ENCODE peak calls at places on chromosomes 1 and 21, in eight cellular contexts. U, C, O, H, V, G, D and I are unnamed samples.

GRCh38 chr1:24925963-24926362 is 4.1 kb downstream of the RUNX3 start:
- DNase-seq in U (no peak), C (no peak), O (no peak), H (no peak), V (no peak), G (no peak), D (no peak), I (no peak)

GRCh38 chr1:17441265-17441992 is 2.0 kb upstream of the RCC2 start:
- DNase-seq in U (no peak), C (no peak), O (peak), H (peak), V (no peak), G (no peak), D (peak), I (no peak)

GRCh38 chr1:6218380-6218779 is 12.5 kb downstream of the RNF207 start:
- DNase-seq in U (no peak), C (peak), O (no peak), H (no peak), V (no peak), G (no peak), D (no peak), I (no peak)

GRCh38 chr1:21449906-21450305 is 10.0 kb downstream of the NBPF3 start:
- DNase-seq in U (no peak), C (no peak), O (no peak), H (peak), V (no peak), G (no peak), D (no peak), I (no peak)

GRCh38 chr1:30054126-30054525 is 669.3 kb downstream of the MATN1 start:
- DNase-seq in U (no peak), C (no peak), O (no peak), H (no peak), V (no peak), G (peak), D (peak), I (no peak)

GRCh38 chr1:200258447-200259375 is 151.1 kb downstream of the ZNF281 start:
- DNase-seq in U (no peak), C (no peak), O (peak), H (no peak), V (no peak), G (no peak), D (no peak), I (no peak)

GRCh38 chr1:234965128-234965527 is 163.5 kb downstream of the TOMM20 start:
- DNase-seq in U (no peak), C (no peak), O (no peak), H (no peak), V (no peak), G (no peak), D (no peak), I (peak)

GRCh38 chr21:44527983-44528633 is 11.9 kb downstream of the KRTAP10-1 start:
- DNase-seq in U (peak), C (no peak), O (no peak), H (no peak), V (no peak), G (peak), D (no peak), I (no peak)

GRCh38 chr1:167221126-167221803 is 579 bp downstream of the POU2F1 start:
- DNase-seq in U (no peak), C (no peak), O (no peak), H (no peak), V (no peak), G (peak), D (peak), I (peak)

GRCh38 chr1:228814091-228814610 is 78.9 kb downstream of the RHOU start:
- DNase-seq in U (no peak), C (no peak), O (no peak), H (no peak), V (no peak), G (no peak), D (no peak), I (no peak)

GRCh38 chr1:83838573-83838972 is 160.4 kb downstream of the TTLL7 start:
- DNase-seq in U (no peak), C (no peak), O (no peak), H (no peak), V (no peak), G (no peak), D (peak), I (no peak)

GRCh38 chr1:83832194-83832593 is 166.7 kb downstream of the TTLL7 start:
- DNase-seq in U (no peak), C (no peak), O (no peak), H (no peak), V (no peak), G (no peak), D (no peak), I (no peak)

GRCh38 chr1:83839566-83840173 is 159.3 kb downstream of the TTLL7 start:
- DNase-seq in U (no peak), C (no peak), O (no peak), H (no peak), V (no peak), G (no peak), D (no peak), I (no peak)

GRCh38 chr1:83836543-83836942 is 162.4 kb downstream of the TTLL7 start:
- DNase-seq in U (no peak), C (no peak), O (no peak), H (no peak), V (no peak), G (no peak), D (no peak), I (no peak)

GRCh38 chr1:83834621-83835264 is 164.2 kb downstream of the TTLL7 start:
- DNase-seq in U (no peak), C (no peak), O (no peak), H (no peak), V (no peak), G (no peak), D (no peak), I (no peak)
- TF ChIP-seq CTCF in U (no peak), C (no peak), O (peak), H (no peak), V (no peak), G (no peak), D (peak), I (no peak)

GRCh38 chr21:35052786-35053185 is 3.7 kb upstream of the RUNX1 start:
- DNase-seq in U (no peak), C (no peak), O (no peak), H (no peak), V (no peak), G (no peak), D (no peak), I (no peak)

GRCh38 chr21:35048706-35049617 is at the start of gene RUNX1:
- DNase-seq in U (peak), C (no peak), O (peak), H (peak), V (no peak), G (peak), D (no peak), I (no peak)

GRCh38 chr21:35053356-35054096 is 4.4 kb upstream of the RUNX1 start:
- DNase-seq in U (no peak), C (no peak), O (no peak), H (peak), V (no peak), G (no peak), D (peak), I (no peak)

GRCh38 chr21:35050348-35051286 is 1.5 kb upstream of the RUNX1 start:
- DNase-seq in U (no peak), C (no peak), O (peak), H (peak), V (no peak), G (no peak), D (no peak), I (no peak)

GRCh38 chr21:35051287-35051818 is 2.3 kb upstream of the RUNX1 start:
- DNase-seq in U (peak), C (peak), O (peak), H (peak), V (no peak), G (peak), D (peak), I (peak)
- H3K27ac ChIP-seq in U (peak), C (peak), O (peak), H (peak), V (peak), G (peak), D (no peak), I (peak)

DNA sequence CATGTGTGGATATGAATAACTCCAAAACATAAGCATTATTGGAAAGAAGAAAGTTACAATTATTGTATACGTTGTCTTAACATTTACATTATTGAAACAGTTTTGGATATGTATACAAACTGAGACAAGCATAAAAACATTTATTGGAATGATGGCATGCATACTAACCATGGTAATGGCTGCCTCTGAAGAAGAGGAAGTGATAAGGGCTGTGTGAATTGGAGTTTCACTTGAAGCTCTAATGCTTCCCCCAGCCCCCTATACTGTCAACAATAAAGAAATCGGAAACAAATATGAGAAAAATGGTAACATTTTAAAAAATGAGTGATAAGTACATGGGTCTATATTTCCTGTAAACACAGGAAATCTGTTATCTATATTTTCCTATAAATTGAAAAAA is 367.7 kb upstream of the DPYD start:
- DNase-seq in U (no peak), C (no peak), O (no peak), H (no peak), V (no peak), G (no peak), D (no peak), I (no peak)
- H3K4me3 ChIP-seq in U (no peak), C (no peak), O (no peak), H (no peak), V (no peak), G (no peak), D (no peak), I (no peak)

DNA sequence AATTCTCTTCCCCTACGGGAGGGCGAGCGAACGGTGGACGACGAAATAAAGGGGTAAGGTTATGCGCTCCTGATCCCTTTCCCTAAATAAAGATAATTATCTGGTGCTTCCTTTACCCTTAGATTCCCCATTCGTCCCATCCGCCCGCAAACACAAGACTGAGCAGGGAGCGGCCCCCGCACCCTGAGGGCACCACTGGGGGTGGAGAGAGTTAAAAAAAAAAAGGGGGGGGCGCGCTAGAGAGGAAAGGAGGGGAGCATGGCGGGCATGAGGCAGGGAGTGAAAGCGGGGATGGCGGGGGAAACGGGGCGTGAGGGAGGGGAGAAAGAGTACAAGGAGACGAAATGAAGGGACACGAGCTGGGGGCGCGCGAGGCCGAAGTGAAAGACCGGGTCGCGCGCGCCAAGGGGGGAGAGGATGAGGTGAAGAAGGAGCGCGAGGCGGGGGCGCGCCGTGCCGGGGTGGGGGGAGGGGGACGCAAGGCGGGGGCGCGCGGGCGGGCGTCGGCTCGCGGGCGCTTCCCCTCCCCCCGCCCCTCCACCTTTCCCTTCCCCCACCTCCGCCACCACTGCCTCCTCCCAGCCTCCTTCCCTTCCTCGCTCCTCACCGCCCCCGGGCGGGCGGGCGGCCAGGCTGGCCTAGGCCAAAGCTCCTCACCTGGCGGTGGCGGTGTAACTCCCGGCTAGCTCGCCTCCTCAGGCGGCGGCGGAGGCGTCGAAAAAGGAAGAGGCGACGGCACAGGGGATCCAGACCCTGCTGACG is 515 bp downstream of the GATAD2B start:
- DNase-seq in U (peak), C (peak), O (peak), H (no peak), V (no peak), G (peak), D (peak), I (no peak)
- TF ChIP-seq CTCF in U (no peak), C (no peak), O (peak), H (no peak), V (peak), G (no peak), D (peak), I (no peak)

DNA sequence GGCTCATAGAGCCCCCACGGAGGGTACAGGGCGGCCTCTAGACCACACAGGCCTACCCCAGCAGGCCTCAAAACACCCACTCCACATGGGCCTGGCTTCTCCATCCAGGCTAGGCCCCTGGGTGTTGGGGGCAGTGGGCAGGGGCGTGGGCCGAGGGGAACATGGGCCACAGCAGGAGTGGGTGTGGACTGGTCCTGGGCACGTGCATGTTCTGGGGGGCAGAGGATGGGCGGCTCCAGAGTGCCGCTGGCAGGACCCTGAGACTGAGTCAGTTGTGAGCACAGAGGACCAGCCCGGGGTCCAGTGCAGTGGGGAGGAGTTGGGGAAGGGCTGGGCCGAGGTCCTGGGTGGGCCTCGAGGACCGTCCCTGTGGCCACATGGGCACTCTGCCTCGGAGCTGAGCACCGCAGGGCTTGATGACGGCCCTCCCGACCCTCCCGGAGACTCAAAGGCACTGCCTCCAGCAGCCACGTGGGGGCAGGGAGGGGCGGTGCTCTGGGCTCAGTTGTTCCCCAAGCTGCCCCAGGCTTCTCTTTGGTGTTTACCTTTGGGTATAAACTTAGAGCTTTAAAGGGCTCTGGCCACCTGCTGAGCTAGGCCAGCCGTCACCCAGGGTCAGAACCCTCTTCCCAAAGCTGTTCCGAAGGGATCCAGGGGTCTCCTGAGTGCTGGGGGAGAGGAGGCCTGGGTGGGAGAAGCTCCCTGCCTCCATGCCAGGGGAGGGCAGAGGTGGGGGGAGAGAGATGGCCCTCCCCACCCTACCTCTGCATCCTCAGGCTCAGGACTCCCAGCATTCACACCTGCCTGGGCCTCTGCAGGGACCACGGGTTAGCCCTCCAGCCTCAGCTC is 79.9 kb downstream of the MORN1 start:
- DNase-seq in U (no peak), C (no peak), O (peak), H (peak), V (no peak), G (peak), D (peak), I (no peak)
- H3K27ac ChIP-seq in U (peak), C (no peak), O (no peak), H (peak), V (peak), G (peak), D (no peak), I (peak)

DNA sequence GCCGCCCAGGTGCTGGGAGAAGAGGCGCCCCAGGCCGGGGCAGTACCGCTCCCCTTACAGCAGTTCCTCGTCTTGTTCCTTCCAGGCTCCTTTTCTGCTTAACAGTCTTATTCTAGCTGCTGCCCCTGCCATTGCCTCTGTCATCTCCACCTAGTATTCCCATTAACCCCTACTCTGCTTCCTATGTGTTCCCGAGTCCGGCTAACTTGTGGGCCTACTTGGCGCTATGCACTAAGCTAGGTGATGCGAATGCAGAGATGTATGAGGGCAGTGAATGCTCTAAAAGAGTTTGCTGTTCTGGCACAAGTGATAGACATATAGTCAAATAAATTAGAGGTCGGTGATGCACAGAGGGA is 276 bp upstream of the IQGAP3 start:
- DNase-seq in U (no peak), C (no peak), O (no peak), H (no peak), V (no peak), G (no peak), D (no peak), I (no peak)
- H3K4me3 ChIP-seq in U (peak), C (peak), O (peak), H (peak), V (peak), G (peak), D (peak), I (peak)

DNA sequence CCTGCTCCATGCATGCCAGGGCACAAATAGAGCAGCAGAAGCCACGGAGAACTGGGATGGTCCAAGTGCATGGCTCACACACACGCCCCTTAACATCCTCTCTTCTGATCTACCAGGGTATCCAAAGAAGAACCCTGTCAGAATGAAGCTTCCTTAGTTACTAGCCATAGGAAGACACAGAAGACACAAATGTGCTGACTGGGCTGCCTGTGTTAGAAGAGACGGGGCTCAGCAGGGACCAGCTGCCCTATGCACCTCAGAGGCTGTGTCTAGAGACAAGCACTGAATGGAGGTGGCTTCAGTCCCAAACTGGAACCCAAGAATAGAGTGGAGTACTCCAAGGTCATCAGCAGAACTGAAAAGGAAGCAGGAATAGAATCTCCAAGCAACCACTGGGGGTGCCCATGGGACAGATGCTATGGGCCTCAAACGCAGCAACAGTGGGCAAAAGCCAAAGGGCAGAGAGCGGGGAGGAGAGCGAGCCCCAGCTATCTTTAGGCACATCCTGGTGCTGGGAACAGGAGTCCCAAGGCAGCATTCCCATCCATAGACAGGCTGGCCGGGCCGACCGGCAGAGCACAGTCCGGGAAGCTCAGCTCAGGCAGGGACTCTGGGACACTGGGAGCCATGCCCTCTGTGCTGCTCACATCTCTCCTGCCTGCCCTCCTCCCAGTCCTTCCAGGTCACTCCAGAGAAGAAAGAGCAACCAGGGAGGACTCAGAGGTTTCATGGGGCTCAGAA is 9.5 kb downstream of the SLC6A9 start:
- DNase-seq in U (no peak), C (no peak), O (no peak), H (no peak), V (no peak), G (no peak), D (no peak), I (no peak)
- TF ChIP-seq CTCF in U (no peak), C (no peak), O (no peak), H (no peak), V (no peak), G (no peak), D (no peak), I (no peak)